ENCODE peak calls at places on chromosomes 13 and 19, in six cellular contexts. One of them, this sample, is unnamed.

GRCh38 chr19:2334986-2335846 is 6.7 kb downstream of the SPPL2B start:
- DNase-seq in fibroblast of lung: no peak
- DNase-seq in IMR-90: no peak
- DNase-seq in gastrocnemius medialis: no peak
- DNase-seq in coronary artery: no peak
- DNase-seq in MCF 10A: no peak
- DNase-seq in this sample: no peak

GRCh38 chr13:60338754-60339153 is 58.3 kb upstream of the TDRD3 start:
- DNase-seq in fibroblast of lung: no peak
- DNase-seq in IMR-90: no peak
- DNase-seq in gastrocnemius medialis: no peak
- DNase-seq in coronary artery: no peak
- DNase-seq in MCF 10A: no peak
- DNase-seq in this sample: no peak

GRCh38 chr19:17107546-17108452 is 32.2 kb downstream of the MYO9B start:
- DNase-seq in fibroblast of lung: peak
- DNase-seq in IMR-90: peak
- DNase-seq in gastrocnemius medialis: peak
- DNase-seq in coronary artery: peak
- DNase-seq in MCF 10A: peak
- DNase-seq in this sample: peak

GRCh38 chr19:49579947-49580263 is 451 bp downstream of the NOSIP start:
- DNase-seq in fibroblast of lung: no peak
- DNase-seq in IMR-90: no peak
- DNase-seq in gastrocnemius medialis: no peak
- DNase-seq in coronary artery: no peak
- DNase-seq in MCF 10A: no peak
- DNase-seq in this sample: no peak

GRCh38 chr19:51680474-51680873 is 12.7 kb upstream of the SPACA6 start:
- DNase-seq in fibroblast of lung: no peak
- DNase-seq in IMR-90: no peak
- DNase-seq in gastrocnemius medialis: no peak
- DNase-seq in coronary artery: no peak
- DNase-seq in MCF 10A: no peak
- DNase-seq in this sample: no peak

GRCh38 chr13:110272651-110273050 is 34.3 kb downstream of the COL4A1 start:
- DNase-seq in fibroblast of lung: no peak
- DNase-seq in IMR-90: no peak
- DNase-seq in gastrocnemius medialis: no peak
- DNase-seq in coronary artery: no peak
- DNase-seq in MCF 10A: no peak
- DNase-seq in this sample: no peak

GRCh38 chr19:3383121-3383722 is 16.8 kb downstream of the NFIC start:
- DNase-seq in fibroblast of lung: no peak
- DNase-seq in IMR-90: no peak
- DNase-seq in gastrocnemius medialis: peak
- DNase-seq in coronary artery: no peak
- DNase-seq in MCF 10A: no peak
- DNase-seq in this sample: no peak

GRCh38 chr13:45315520-45316167 is 25.3 kb downstream of the TPT1 start:
- DNase-seq in fibroblast of lung: no peak
- DNase-seq in IMR-90: no peak
- DNase-seq in gastrocnemius medialis: no peak
- DNase-seq in coronary artery: no peak
- DNase-seq in MCF 10A: no peak
- DNase-seq in this sample: no peak

GRCh38 chr19:33800012-33800680 is 3.5 kb downstream of the KCTD15 start:
- DNase-seq in fibroblast of lung: no peak
- DNase-seq in IMR-90: no peak
- DNase-seq in gastrocnemius medialis: no peak
- DNase-seq in coronary artery: no peak
- DNase-seq in MCF 10A: no peak
- DNase-seq in this sample: no peak

GRCh38 chr19:40214936-40215335 is 3.2 kb downstream of the TTC9B start:
- DNase-seq in fibroblast of lung: no peak
- DNase-seq in IMR-90: no peak
- DNase-seq in gastrocnemius medialis: no peak
- DNase-seq in coronary artery: no peak
- DNase-seq in MCF 10A: no peak
- DNase-seq in this sample: no peak

GRCh38 chr19:4721196-4721595 is 2.4 kb downstream of the DPP9 start:
- DNase-seq in fibroblast of lung: no peak
- DNase-seq in IMR-90: no peak
- DNase-seq in gastrocnemius medialis: no peak
- DNase-seq in coronary artery: no peak
- DNase-seq in MCF 10A: no peak
- DNase-seq in this sample: no peak

GRCh38 chr19:3646336-3647092 is 19.9 kb upstream of the CACTIN start:
- DNase-seq in fibroblast of lung: no peak
- DNase-seq in IMR-90: no peak
- DNase-seq in gastrocnemius medialis: no peak
- DNase-seq in coronary artery: no peak
- DNase-seq in MCF 10A: no peak
- DNase-seq in this sample: no peak

GRCh38 chr19:1183543-1184172 is 9.6 kb upstream of the SBNO2 start:
- DNase-seq in fibroblast of lung: no peak
- DNase-seq in IMR-90: peak
- DNase-seq in gastrocnemius medialis: no peak
- DNase-seq in coronary artery: no peak
- DNase-seq in MCF 10A: peak
- DNase-seq in this sample: no peak

GRCh38 chr19:4639531-4640246 is 373 bp downstream of the TNFAIP8L1 start:
- DNase-seq in fibroblast of lung: no peak
- DNase-seq in IMR-90: no peak
- DNase-seq in gastrocnemius medialis: no peak
- DNase-seq in coronary artery: no peak
- DNase-seq in MCF 10A: peak
- DNase-seq in this sample: no peak

GRCh38 chr19:10270616-10271394 is at the start of gene ICAM1:
- DNase-seq in fibroblast of lung: peak
- DNase-seq in IMR-90: peak
- DNase-seq in gastrocnemius medialis: peak
- DNase-seq in coronary artery: no peak
- DNase-seq in MCF 10A: peak
- DNase-seq in this sample: peak

GRCh38 chr19:35066121-35066520 is 24.6 kb downstream of the HPN start:
- DNase-seq in fibroblast of lung: no peak
- DNase-seq in IMR-90: no peak
- DNase-seq in gastrocnemius medialis: no peak
- DNase-seq in coronary artery: no peak
- DNase-seq in MCF 10A: no peak
- DNase-seq in this sample: no peak

GRCh38 chr19:54152267-54152666 is 7.3 kb downstream of the LENG1 start:
- DNase-seq in fibroblast of lung: no peak
- DNase-seq in IMR-90: no peak
- DNase-seq in gastrocnemius medialis: no peak
- DNase-seq in coronary artery: no peak
- DNase-seq in MCF 10A: no peak
- DNase-seq in this sample: no peak

GRCh38 chr13:97275265-97275664 is 53.1 kb downstream of the MBNL2 start:
- DNase-seq in fibroblast of lung: peak
- DNase-seq in IMR-90: peak
- DNase-seq in gastrocnemius medialis: no peak
- DNase-seq in coronary artery: no peak
- DNase-seq in MCF 10A: peak
- DNase-seq in this sample: peak

GRCh38 chr13:77150651-77151050 is 123.7 kb upstream of the FBXL3 start:
- DNase-seq in fibroblast of lung: peak
- DNase-seq in IMR-90: peak
- DNase-seq in gastrocnemius medialis: no peak
- DNase-seq in coronary artery: no peak
- DNase-seq in MCF 10A: no peak
- DNase-seq in this sample: no peak

GRCh38 chr13:32246468-32246867 is 68.7 kb downstream of the ZAR1L start:
- DNase-seq in fibroblast of lung: peak
- DNase-seq in IMR-90: peak
- DNase-seq in gastrocnemius medialis: no peak
- DNase-seq in coronary artery: no peak
- DNase-seq in MCF 10A: peak
- DNase-seq in this sample: peak

GRCh38 chr13:97245011-97245410 is 22.9 kb downstream of the MBNL2 start:
- DNase-seq in fibroblast of lung: no peak
- DNase-seq in IMR-90: no peak
- DNase-seq in gastrocnemius medialis: no peak
- DNase-seq in coronary artery: no peak
- DNase-seq in MCF 10A: no peak
- DNase-seq in this sample: no peak

GRCh38 chr19:30373593-30373992 is 1.4 kb downstream of the ZNF536 start:
- DNase-seq in fibroblast of lung: no peak
- DNase-seq in IMR-90: no peak
- DNase-seq in gastrocnemius medialis: no peak
- DNase-seq in coronary artery: no peak
- DNase-seq in MCF 10A: no peak
- DNase-seq in this sample: no peak

GRCh38 chr19:16266586-16266942 is 58.1 kb upstream of the KLF2 start:
- DNase-seq in fibroblast of lung: no peak
- DNase-seq in IMR-90: no peak
- DNase-seq in gastrocnemius medialis: no peak
- DNase-seq in coronary artery: no peak
- DNase-seq in MCF 10A: no peak
- DNase-seq in this sample: no peak

GRCh38 chr13:96672016-96672415 is 322.3 kb downstream of the OXGR1 start:
- DNase-seq in fibroblast of lung: no peak
- DNase-seq in IMR-90: no peak
- DNase-seq in gastrocnemius medialis: no peak
- DNase-seq in coronary artery: no peak
- DNase-seq in MCF 10A: no peak
- DNase-seq in this sample: no peak

GRCh38 chr13:76123548-76123947 is 487.4 kb downstream of the LMO7 start:
- DNase-seq in fibroblast of lung: no peak
- DNase-seq in IMR-90: no peak
- DNase-seq in gastrocnemius medialis: no peak
- DNase-seq in coronary artery: no peak
- DNase-seq in MCF 10A: no peak
- DNase-seq in this sample: no peak

GRCh38 chr13:50156140-50156539 is 140.9 kb downstream of the KCNRG start:
- DNase-seq in fibroblast of lung: peak
- DNase-seq in IMR-90: peak
- DNase-seq in gastrocnemius medialis: no peak
- DNase-seq in coronary artery: no peak
- DNase-seq in MCF 10A: peak
- DNase-seq in this sample: peak

GRCh38 chr19:2528543-2529173 is 52.7 kb downstream of the GADD45B start:
- DNase-seq in fibroblast of lung: peak
- DNase-seq in IMR-90: no peak
- DNase-seq in gastrocnemius medialis: no peak
- DNase-seq in coronary artery: no peak
- DNase-seq in MCF 10A: peak
- DNase-seq in this sample: no peak

GRCh38 chr19:40322271-40322610 is 26.0 kb downstream of the C19orf47 start:
- DNase-seq in fibroblast of lung: no peak
- DNase-seq in IMR-90: no peak
- DNase-seq in gastrocnemius medialis: no peak
- DNase-seq in coronary artery: no peak
- DNase-seq in MCF 10A: no peak
- DNase-seq in this sample: peak

GRCh38 chr19:16327911-16328823 is 3.5 kb downstream of the KLF2 start:
- DNase-seq in fibroblast of lung: peak
- DNase-seq in IMR-90: peak
- DNase-seq in gastrocnemius medialis: peak
- DNase-seq in coronary artery: peak
- DNase-seq in MCF 10A: peak
- DNase-seq in this sample: no peak

DNA sequence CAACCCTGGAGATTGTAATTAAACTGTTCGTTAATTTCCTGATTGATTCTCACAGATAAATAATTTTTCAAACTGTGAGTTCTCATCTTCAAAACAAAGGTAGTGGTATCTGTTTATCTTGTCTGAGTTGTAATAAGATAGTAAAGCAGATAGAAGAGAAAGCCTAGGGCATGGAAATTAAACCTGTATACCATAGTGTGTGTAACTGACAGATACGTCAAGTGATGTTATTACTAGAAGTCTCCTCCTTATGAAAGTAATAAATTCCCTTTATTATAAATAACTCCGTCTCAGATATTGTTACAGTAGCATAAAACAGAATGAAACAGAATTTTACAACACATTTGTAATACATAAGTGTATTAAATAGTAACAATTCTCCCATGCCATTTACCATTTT is 1065.1 kb downstream of the SLITRK1 start:
- DNase-seq in fibroblast of lung: no peak
- DNase-seq in IMR-90: no peak
- DNase-seq in gastrocnemius medialis: no peak
- DNase-seq in coronary artery: no peak
- DNase-seq in MCF 10A: no peak
- DNase-seq in this sample: no peak
- TF ChIP-seq CTCF in fibroblast of lung: no peak
- TF ChIP-seq CTCF in IMR-90: no peak
- TF ChIP-seq CTCF in gastrocnemius medialis: no peak
- TF ChIP-seq CTCF in coronary artery: no peak
- TF ChIP-seq CTCF in MCF 10A: no peak
- TF ChIP-seq CTCF in this sample: no peak

GRCh38 chr19:20565321-20566018 is at the start of gene ZNF737:
- DNase-seq in fibroblast of lung: peak
- DNase-seq in IMR-90: peak
- DNase-seq in gastrocnemius medialis: peak
- DNase-seq in coronary artery: peak
- DNase-seq in MCF 10A: peak
- DNase-seq in this sample: peak
- TF ChIP-seq CTCF in fibroblast of lung: peak
- TF ChIP-seq CTCF in IMR-90: peak
- TF ChIP-seq CTCF in gastrocnemius medialis: peak
- TF ChIP-seq CTCF in coronary artery: no peak
- TF ChIP-seq CTCF in MCF 10A: no peak
- TF ChIP-seq CTCF in this sample: peak

GRCh38 chr19:55228403-55229031 is at the start of gene TMEM86B:
- DNase-seq in fibroblast of lung: no peak
- DNase-seq in IMR-90: no peak
- DNase-seq in gastrocnemius medialis: no peak
- DNase-seq in coronary artery: no peak
- DNase-seq in MCF 10A: no peak
- DNase-seq in this sample: no peak
- TF ChIP-seq CTCF in fibroblast of lung: no peak
- TF ChIP-seq CTCF in IMR-90: no peak
- TF ChIP-seq CTCF in gastrocnemius medialis: no peak
- TF ChIP-seq CTCF in coronary artery: no peak
- TF ChIP-seq CTCF in MCF 10A: no peak
- TF ChIP-seq CTCF in this sample: no peak

DNA sequence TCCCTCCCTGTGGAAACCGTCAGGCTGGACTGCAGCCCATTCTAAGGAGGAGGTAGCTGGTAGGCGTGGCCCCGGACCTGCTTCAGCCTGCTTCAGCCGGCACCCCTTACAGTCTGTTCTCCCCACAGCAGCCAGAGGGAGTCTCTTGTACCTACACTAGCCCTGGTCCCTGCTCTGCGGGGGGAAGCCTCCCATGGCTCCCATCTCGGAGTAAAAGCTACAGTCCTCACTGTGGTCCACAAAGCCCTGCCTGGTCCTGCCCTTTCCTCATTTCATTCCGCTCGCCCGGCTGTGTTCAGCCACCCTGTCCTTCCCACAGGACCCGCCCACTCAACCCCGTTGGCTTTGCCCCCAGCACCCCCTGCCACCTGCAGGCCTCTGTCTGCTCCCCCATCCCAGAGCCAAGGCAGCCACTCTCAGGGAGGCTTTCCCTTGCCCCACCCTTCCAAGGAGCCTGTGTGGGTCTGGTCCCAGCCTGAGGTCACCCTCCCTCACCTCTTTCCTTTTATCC is 1.3 kb downstream of the PGLYRP1 start:
- DNase-seq in fibroblast of lung: no peak
- DNase-seq in IMR-90: no peak
- DNase-seq in gastrocnemius medialis: no peak
- DNase-seq in coronary artery: no peak
- DNase-seq in MCF 10A: peak
- DNase-seq in this sample: no peak
- TF ChIP-seq CTCF in fibroblast of lung: no peak
- TF ChIP-seq CTCF in IMR-90: no peak
- TF ChIP-seq CTCF in gastrocnemius medialis: no peak
- TF ChIP-seq CTCF in coronary artery: no peak
- TF ChIP-seq CTCF in MCF 10A: no peak
- TF ChIP-seq CTCF in this sample: no peak

This sample was measured in brain microvascular endothelial cell.